ENCODE peak calls at places on chromosomes 11 and 22, in six cellular contexts. One of them, this sample, is unnamed.

GRCh38 chr11:41879186-41879738 is 419.8 kb upstream of the LRRC4C start:
- DNase-seq in retinal pigment epithelial cell: no peak
- DNase-seq in coronary artery: no peak
- DNase-seq in heart left ventricle: no peak
- DNase-seq in astrocyte of the spinal cord: peak
- DNase-seq in mesendoderm: peak
- DNase-seq in this sample: no peak

GRCh38 chr11:64000740-64001514 is 14.7 kb downstream of the OTUB1 start:
- DNase-seq in retinal pigment epithelial cell: no peak
- DNase-seq in astrocyte of the spinal cord: no peak
- DNase-seq in mesendoderm: no peak
- DNase-seq in heart left ventricle: no peak
- DNase-seq in coronary artery: no peak
- DNase-seq in this sample: no peak

GRCh38 chr11:76166314-76166713 is 40.0 kb downstream of the WNT11 start:
- DNase-seq in astrocyte of the spinal cord: no peak
- DNase-seq in heart left ventricle: peak
- DNase-seq in retinal pigment epithelial cell: no peak
- DNase-seq in mesendoderm: no peak
- DNase-seq in coronary artery: no peak
- DNase-seq in this sample: no peak

GRCh38 chr11:117371453-117371852 is 43.8 kb downstream of the CEP164 start:
- DNase-seq in heart left ventricle: no peak
- DNase-seq in coronary artery: no peak
- DNase-seq in retinal pigment epithelial cell: no peak
- DNase-seq in mesendoderm: no peak
- DNase-seq in astrocyte of the spinal cord: no peak
- DNase-seq in this sample: no peak

GRCh38 chr11:134973801-134974200 is 561.8 kb upstream of the B3GAT1 start:
- DNase-seq in mesendoderm: no peak
- DNase-seq in astrocyte of the spinal cord: no peak
- DNase-seq in retinal pigment epithelial cell: no peak
- DNase-seq in coronary artery: no peak
- DNase-seq in heart left ventricle: no peak
- DNase-seq in this sample: no peak

GRCh38 chr11:117827521-117828511 is 3.3 kb upstream of the FXYD2 start:
- DNase-seq in coronary artery: peak
- DNase-seq in retinal pigment epithelial cell: no peak
- DNase-seq in mesendoderm: no peak
- DNase-seq in astrocyte of the spinal cord: no peak
- DNase-seq in heart left ventricle: peak
- DNase-seq in this sample: no peak

GRCh38 chr22:25757686-25758085 is 15.7 kb downstream of the MYO18B start:
- DNase-seq in heart left ventricle: no peak
- DNase-seq in coronary artery: no peak
- DNase-seq in astrocyte of the spinal cord: no peak
- DNase-seq in retinal pigment epithelial cell: no peak
- DNase-seq in mesendoderm: no peak
- DNase-seq in this sample: no peak

GRCh38 chr22:44702479-44703219 is 645 bp downstream of the PRR5 start:
- DNase-seq in astrocyte of the spinal cord: no peak
- DNase-seq in mesendoderm: peak
- DNase-seq in coronary artery: no peak
- DNase-seq in heart left ventricle: no peak
- DNase-seq in retinal pigment epithelial cell: no peak
- DNase-seq in this sample: peak

GRCh38 chr22:49548356-49549202 is 279.1 kb downstream of the BRD1 start:
- DNase-seq in coronary artery: no peak
- DNase-seq in mesendoderm: peak
- DNase-seq in retinal pigment epithelial cell: no peak
- DNase-seq in heart left ventricle: no peak
- DNase-seq in astrocyte of the spinal cord: no peak
- DNase-seq in this sample: peak

GRCh38 chr11:10982695-10983492 is 125.0 kb upstream of the ZBED5 start:
- DNase-seq in astrocyte of the spinal cord: no peak
- DNase-seq in retinal pigment epithelial cell: no peak
- DNase-seq in mesendoderm: no peak
- DNase-seq in coronary artery: no peak
- DNase-seq in heart left ventricle: no peak
- DNase-seq in this sample: peak

GRCh38 chr11:59281177-59281576 is 68.5 kb upstream of the MPEG1 start:
- DNase-seq in retinal pigment epithelial cell: no peak
- DNase-seq in astrocyte of the spinal cord: no peak
- DNase-seq in heart left ventricle: no peak
- DNase-seq in mesendoderm: no peak
- DNase-seq in coronary artery: no peak
- DNase-seq in this sample: no peak

GRCh38 chr11:68867067-68867466 is 25.4 kb upstream of the CPT1A start:
- DNase-seq in heart left ventricle: no peak
- DNase-seq in astrocyte of the spinal cord: no peak
- DNase-seq in mesendoderm: no peak
- DNase-seq in coronary artery: no peak
- DNase-seq in retinal pigment epithelial cell: no peak
- DNase-seq in this sample: no peak

GRCh38 chr22:36329217-36330078 is 58.3 kb downstream of the MYH9 start:
- DNase-seq in astrocyte of the spinal cord: peak
- DNase-seq in heart left ventricle: peak
- DNase-seq in mesendoderm: peak
- DNase-seq in coronary artery: peak
- DNase-seq in retinal pigment epithelial cell: peak
- DNase-seq in this sample: peak

GRCh38 chr11:78292109-78292803 is 103.5 kb downstream of the USP35 start:
- DNase-seq in astrocyte of the spinal cord: no peak
- DNase-seq in coronary artery: no peak
- DNase-seq in mesendoderm: no peak
- DNase-seq in heart left ventricle: no peak
- DNase-seq in retinal pigment epithelial cell: no peak
- DNase-seq in this sample: no peak

GRCh38 chr11:76621866-76622265 is 48.7 kb downstream of the LRRC32 start:
- DNase-seq in retinal pigment epithelial cell: no peak
- DNase-seq in heart left ventricle: peak
- DNase-seq in astrocyte of the spinal cord: no peak
- DNase-seq in coronary artery: no peak
- DNase-seq in mesendoderm: no peak
- DNase-seq in this sample: no peak

GRCh38 chr22:32546480-32546879 is 71.9 kb downstream of the FBXO7 start:
- DNase-seq in coronary artery: no peak
- DNase-seq in retinal pigment epithelial cell: no peak
- DNase-seq in astrocyte of the spinal cord: no peak
- DNase-seq in mesendoderm: peak
- DNase-seq in heart left ventricle: no peak
- DNase-seq in this sample: no peak

GRCh38 chr11:69080361-69080973 is 31.7 kb downstream of the TPCN2 start:
- DNase-seq in retinal pigment epithelial cell: no peak
- DNase-seq in heart left ventricle: no peak
- DNase-seq in astrocyte of the spinal cord: peak
- DNase-seq in mesendoderm: no peak
- DNase-seq in coronary artery: no peak
- DNase-seq in this sample: no peak

GRCh38 chr11:65833297-65834030 is at the start of gene SNX32:
- DNase-seq in heart left ventricle: peak
- DNase-seq in retinal pigment epithelial cell: peak
- DNase-seq in astrocyte of the spinal cord: peak
- DNase-seq in mesendoderm: peak
- DNase-seq in coronary artery: peak
- DNase-seq in this sample: peak

GRCh38 chr11:18526130-18526520 is 617 bp downstream of the TSG101 start:
- DNase-seq in astrocyte of the spinal cord: no peak
- DNase-seq in heart left ventricle: no peak
- DNase-seq in retinal pigment epithelial cell: no peak
- DNase-seq in coronary artery: no peak
- DNase-seq in mesendoderm: no peak
- DNase-seq in this sample: no peak

GRCh38 chr22:40855960-40856512 is 403 bp downstream of the ST13 start:
- DNase-seq in retinal pigment epithelial cell: no peak
- DNase-seq in coronary artery: peak
- DNase-seq in heart left ventricle: no peak
- DNase-seq in astrocyte of the spinal cord: peak
- DNase-seq in mesendoderm: peak
- DNase-seq in this sample: peak

GRCh38 chr11:67031791-67032561 is 9.0 kb downstream of the SYT12 start:
- DNase-seq in heart left ventricle: no peak
- DNase-seq in mesendoderm: no peak
- DNase-seq in coronary artery: no peak
- DNase-seq in astrocyte of the spinal cord: peak
- DNase-seq in retinal pigment epithelial cell: no peak
- DNase-seq in this sample: no peak

GRCh38 chr11:86805873-86806310 is 5.5 kb downstream of the PRSS23 start:
- DNase-seq in astrocyte of the spinal cord: no peak
- DNase-seq in coronary artery: no peak
- DNase-seq in mesendoderm: no peak
- DNase-seq in retinal pigment epithelial cell: no peak
- DNase-seq in heart left ventricle: no peak
- DNase-seq in this sample: peak

GRCh38 chr22:41940853-41941765 is 5.8 kb downstream of the CENPM start:
- DNase-seq in astrocyte of the spinal cord: peak
- DNase-seq in retinal pigment epithelial cell: peak
- DNase-seq in coronary artery: peak
- DNase-seq in heart left ventricle: peak
- DNase-seq in mesendoderm: peak
- DNase-seq in this sample: peak

GRCh38 chr11:73982990-73983763 is 534 bp upstream of the UCP2 start:
- DNase-seq in mesendoderm: peak
- DNase-seq in astrocyte of the spinal cord: peak
- DNase-seq in heart left ventricle: peak
- DNase-seq in retinal pigment epithelial cell: peak
- DNase-seq in coronary artery: peak
- DNase-seq in this sample: peak

GRCh38 chr11:73978576-73979086 is 4.0 kb downstream of the UCP2 start:
- DNase-seq in retinal pigment epithelial cell: no peak
- DNase-seq in mesendoderm: no peak
- DNase-seq in astrocyte of the spinal cord: no peak
- DNase-seq in coronary artery: no peak
- DNase-seq in heart left ventricle: no peak
- DNase-seq in this sample: no peak

GRCh38 chr11:73980001-73980960 is 2.4 kb downstream of the UCP2 start:
- DNase-seq in heart left ventricle: no peak
- DNase-seq in coronary artery: no peak
- DNase-seq in astrocyte of the spinal cord: no peak
- DNase-seq in retinal pigment epithelial cell: peak
- DNase-seq in mesendoderm: peak
- DNase-seq in this sample: peak

GRCh38 chr11:73982595-73982989 is at the start of gene UCP2:
- DNase-seq in astrocyte of the spinal cord: no peak
- DNase-seq in heart left ventricle: peak
- DNase-seq in retinal pigment epithelial cell: peak
- DNase-seq in mesendoderm: no peak
- DNase-seq in coronary artery: no peak
- DNase-seq in this sample: peak

GRCh38 chr11:73981051-73981805 is 1.4 kb downstream of the UCP2 start:
- DNase-seq in astrocyte of the spinal cord: no peak
- DNase-seq in heart left ventricle: no peak
- DNase-seq in mesendoderm: no peak
- DNase-seq in retinal pigment epithelial cell: no peak
- DNase-seq in coronary artery: no peak
- DNase-seq in this sample: peak
- H3K4me3 ChIP-seq in astrocyte of the spinal cord: peak
- H3K4me3 ChIP-seq in heart left ventricle: no peak
- H3K4me3 ChIP-seq in mesendoderm: peak
- H3K4me3 ChIP-seq in retinal pigment epithelial cell: peak
- H3K4me3 ChIP-seq in coronary artery: peak
- H3K4me3 ChIP-seq in this sample: no peak

GRCh38 chr11:44566559-44566949 is 1.1 kb downstream of the CD82 start:
- DNase-seq in retinal pigment epithelial cell: no peak
- DNase-seq in mesendoderm: no peak
- DNase-seq in coronary artery: no peak
- DNase-seq in astrocyte of the spinal cord: no peak
- DNase-seq in heart left ventricle: no peak
- DNase-seq in this sample: no peak

GRCh38 chr11:44567876-44568256 is 2.4 kb downstream of the CD82 start:
- DNase-seq in heart left ventricle: no peak
- DNase-seq in mesendoderm: no peak
- DNase-seq in astrocyte of the spinal cord: no peak
- DNase-seq in coronary artery: no peak
- DNase-seq in retinal pigment epithelial cell: no peak
- DNase-seq in this sample: no peak

GRCh38 chr11:44568358-44568705 is 2.9 kb downstream of the CD82 start:
- DNase-seq in retinal pigment epithelial cell: no peak
- DNase-seq in heart left ventricle: no peak
- DNase-seq in coronary artery: no peak
- DNase-seq in mesendoderm: no peak
- DNase-seq in astrocyte of the spinal cord: no peak
- DNase-seq in this sample: no peak

GRCh38 chr11:44565746-44566558 is 489 bp downstream of the CD82 start:
- DNase-seq in heart left ventricle: no peak
- DNase-seq in retinal pigment epithelial cell: no peak
- DNase-seq in astrocyte of the spinal cord: no peak
- DNase-seq in coronary artery: no peak
- DNase-seq in mesendoderm: peak
- DNase-seq in this sample: peak

GRCh38 chr11:44566952-44567875 is 1.8 kb downstream of the CD82 start:
- DNase-seq in coronary artery: no peak
- DNase-seq in astrocyte of the spinal cord: no peak
- DNase-seq in heart left ventricle: no peak
- DNase-seq in retinal pigment epithelial cell: no peak
- DNase-seq in mesendoderm: no peak
- DNase-seq in this sample: no peak
- H3K4me3 ChIP-seq in coronary artery: no peak
- H3K4me3 ChIP-seq in astrocyte of the spinal cord: peak
- H3K4me3 ChIP-seq in heart left ventricle: no peak
- H3K4me3 ChIP-seq in retinal pigment epithelial cell: no peak
- H3K4me3 ChIP-seq in mesendoderm: no peak
- H3K4me3 ChIP-seq in this sample: no peak

DNA sequence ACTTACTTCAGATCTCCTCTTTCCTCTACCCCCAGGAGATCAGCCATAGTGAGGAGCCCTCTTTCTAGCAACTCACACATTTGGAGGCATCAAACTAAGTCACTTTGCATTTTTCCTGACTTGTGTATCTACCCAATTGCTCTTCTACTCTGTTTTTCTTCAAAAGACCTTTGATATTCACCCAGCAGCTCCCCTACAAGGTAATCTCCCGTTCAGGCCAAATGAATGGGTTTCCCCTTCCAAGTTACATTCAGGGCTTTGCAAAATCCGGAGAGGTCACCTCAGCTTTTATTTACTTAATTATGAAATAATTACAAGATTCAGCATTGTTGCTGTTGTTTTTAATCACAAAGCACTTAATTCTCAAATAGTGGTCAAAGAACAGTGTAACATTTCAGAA is 6.1 kb downstream of the LARGE1 start:
- DNase-seq in heart left ventricle: no peak
- DNase-seq in coronary artery: no peak
- DNase-seq in mesendoderm: no peak
- DNase-seq in astrocyte of the spinal cord: no peak
- DNase-seq in retinal pigment epithelial cell: no peak
- DNase-seq in this sample: no peak
- H3K4me3 ChIP-seq in heart left ventricle: no peak
- H3K4me3 ChIP-seq in coronary artery: no peak
- H3K4me3 ChIP-seq in mesendoderm: no peak
- H3K4me3 ChIP-seq in astrocyte of the spinal cord: no peak
- H3K4me3 ChIP-seq in retinal pigment epithelial cell: no peak
- H3K4me3 ChIP-seq in this sample: no peak

DNA sequence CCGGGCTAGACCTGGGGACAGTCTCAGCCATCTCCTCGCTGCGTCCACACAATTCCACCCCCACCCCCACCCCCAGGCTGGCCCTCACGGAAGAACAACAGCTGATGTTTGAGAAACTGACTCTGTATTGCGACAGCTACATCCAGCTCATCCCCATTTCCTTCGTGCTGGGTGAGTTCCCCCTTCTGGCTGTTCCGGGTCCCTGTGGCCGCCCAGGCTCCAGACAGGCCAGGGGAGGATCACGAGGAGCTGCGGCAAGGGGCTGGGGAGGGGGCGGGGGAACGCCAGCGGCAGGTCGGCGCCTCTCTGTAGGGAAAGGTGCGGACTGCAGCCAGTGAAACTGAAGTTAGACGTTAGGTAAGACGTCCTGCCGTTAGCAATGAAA is 4.9 kb downstream of the BEST1 start:
- DNase-seq in retinal pigment epithelial cell: no peak
- DNase-seq in astrocyte of the spinal cord: peak
- DNase-seq in coronary artery: peak
- DNase-seq in mesendoderm: peak
- DNase-seq in heart left ventricle: peak
- DNase-seq in this sample: peak
- H3K4me3 ChIP-seq in retinal pigment epithelial cell: peak
- H3K4me3 ChIP-seq in astrocyte of the spinal cord: peak
- H3K4me3 ChIP-seq in coronary artery: peak
- H3K4me3 ChIP-seq in mesendoderm: no peak
- H3K4me3 ChIP-seq in heart left ventricle: peak
- H3K4me3 ChIP-seq in this sample: peak

This sample was measured in thyroid gland.